ENCODE peak calls at places on chromosomes 2 and 18, in five cellular contexts. J, Z, H, E and M are unnamed samples.

GRCh38 chr18:62372156-62372555 is 47.0 kb downstream of the TNFRSF11A start:
- DNase-seq in J (peak; percentile 72), Z (no peak), H (no peak), E (no peak), M (no peak)

GRCh38 chr2:218748795-218749429 is 33.0 kb upstream of the CYP27A1 start:
- DNase-seq in J (no peak), Z (no peak), H (no peak), E (no peak), M (no peak)

GRCh38 chr2:180449171-180449570 is 442.1 kb upstream of the CWC22 start:
- DNase-seq in J (no peak), Z (no peak), H (no peak), E (peak; percentile 85), M (no peak)

GRCh38 chr2:151793123-151793522 is 35.1 kb downstream of the ARL5A start:
- DNase-seq in J (no peak), Z (no peak), H (no peak), E (no peak), M (no peak)

GRCh38 chr2:148909114-148909513 is 34.1 kb downstream of the KIF5C start:
- DNase-seq in J (peak; percentile 48), Z (peak; percentile 34), H (no peak), E (no peak), M (no peak)

GRCh38 chr18:29076645-29077044 is 899.7 kb upstream of the CDH2 start:
- DNase-seq in J (no peak), Z (no peak), H (no peak), E (no peak), M (no peak)

GRCh38 chr2:27735263-27735904 is 36.1 kb upstream of the MRPL33 start:
- DNase-seq in J (no peak), Z (no peak), H (peak; percentile 64), E (peak; percentile 42), M (peak; percentile 63)

GRCh38 chr2:224350703-224351102 is 51.2 kb downstream of the FAM124B start:
- DNase-seq in J (no peak), Z (no peak), H (no peak), E (no peak), M (no peak)

GRCh38 chr2:98389248-98389605 is 43.0 kb downstream of the CNGA3 start:
- DNase-seq in J (no peak), Z (no peak), H (no peak), E (no peak), M (no peak)

GRCh38 chr2:35973132-35973736 is 382.3 kb upstream of the CRIM1 start:
- DNase-seq in J (no peak), Z (peak; percentile 19), H (no peak), E (peak; percentile 12), M (peak; percentile 46)